ENCODE peak calls at places on chromosomes 5 and 9, in six cellular contexts. F, S, H, U, K and I are unnamed samples.

GRCh38 chr5:143717400-143717799 is 94.6 kb upstream of the HMHB1 start:
- DNase-seq in F (no peak), S (no peak), H (no peak), U (no peak), K (peak; percentile 11), I (no peak)

GRCh38 chr9:113238859-113239231 is 17.5 kb downstream of the SLC31A1 start:
- DNase-seq in F (no peak), S (no peak), H (no peak), U (no peak), K (no peak), I (no peak)

GRCh38 chr9:9791621-9792020 is 821.2 kb downstream of the PTPRD start:
- DNase-seq in F (no peak), S (no peak), H (no peak), U (no peak), K (peak; percentile 35), I (no peak)

GRCh38 chr9:30796806-30797205 is 1587.6 kb upstream of the ACO1 start:
- DNase-seq in F (no peak), S (no peak), H (no peak), U (no peak), K (no peak), I (no peak)

GRCh38 chr5:72633041-72633445 is 125.8 kb upstream of the ZNF366 start:
- DNase-seq in F (peak; percentile 44), S (no peak), H (no peak), U (no peak), K (no peak), I (no peak)

GRCh38 chr9:122561446-122561845 is 8.5 kb downstream of the OR1N2 start:
- DNase-seq in F (no peak), S (no peak), H (no peak), U (no peak), K (no peak), I (no peak)

GRCh38 chr5:115484368-115484767 is 60.2 kb downstream of the FEM1C start:
- DNase-seq in F (no peak), S (no peak), H (no peak), U (no peak), K (no peak), I (no peak)

GRCh38 chr5:56233230-56233629 is at the start of gene ANKRD55:
- DNase-seq in F (no peak), S (no peak), H (no peak), U (no peak), K (no peak), I (no peak)

GRCh38 chr5:1779021-1779680 is 20.5 kb downstream of the MRPL36 start:
- DNase-seq in F (no peak), S (no peak), H (peak; percentile 39), U (peak; percentile 64), K (no peak), I (no peak)

GRCh38 chr5:80346055-80346454 is 26.3 kb downstream of the SPZ1 start:
- DNase-seq in F (no peak), S (no peak), H (peak; percentile 62), U (no peak), K (peak; percentile 10), I (no peak)

GRCh38 chr5:141637693-141638419 is 1.1 kb downstream of the RELL2 start:
- DNase-seq in F (peak; percentile 47), S (peak; percentile 62), H (peak; percentile 83), U (no peak), K (peak; percentile 63), I (peak; percentile 30)

GRCh38 chr5:74173665-74174064 is 466.9 kb downstream of the ENC1 start:
- DNase-seq in F (no peak), S (no peak), H (no peak), U (no peak), K (no peak), I (no peak)

GRCh38 chr9:125785187-125785840 is 38.1 kb downstream of the PBX3 start:
- DNase-seq in F (no peak), S (no peak), H (no peak), U (no peak), K (peak; percentile 77), I (no peak)

GRCh38 chr5:138737494-138738265 is 15.5 kb upstream of the CTNNA1 start:
- DNase-seq in F (no peak), S (no peak), H (no peak), U (no peak), K (no peak), I (no peak)

GRCh38 chr9:21017092-21017491 is 14.3 kb downstream of the HACD4 start:
- DNase-seq in F (no peak), S (no peak), H (no peak), U (no peak), K (peak; percentile 10), I (no peak)

GRCh38 chr9:90433398-90433890 is 209.2 kb downstream of the DIRAS2 start:
- DNase-seq in F (no peak), S (peak; percentile 31), H (no peak), U (no peak), K (no peak), I (no peak)

GRCh38 chr9:20604561-20604960 is 17.7 kb downstream of the MLLT3 start:
- DNase-seq in F (no peak), S (no peak), H (no peak), U (no peak), K (peak; percentile 44), I (no peak)

GRCh38 chr5:61332891-61333350 is 863 bp downstream of the ZSWIM6 start:
- DNase-seq in F (no peak), S (peak; percentile 50), H (peak; percentile 64), U (no peak), K (peak; percentile 43), I (peak; percentile 18)

GRCh38 chr9:120982851-120983250 is 56.3 kb upstream of the TRAF1 start:
- DNase-seq in F (no peak), S (no peak), H (no peak), U (no peak), K (no peak), I (no peak)

GRCh38 chr9:35728041-35728971 is 3.7 kb downstream of the TLN1 start:
- DNase-seq in F (peak; percentile 83), S (peak; percentile 49), H (peak; percentile 86), U (no peak), K (peak; percentile 71), I (no peak)

GRCh38 chr9:134166374-134166773 is 2.0 kb upstream of the RNU6ATAC start:
- DNase-seq in F (no peak), S (no peak), H (no peak), U (no peak), K (no peak), I (no peak)

GRCh38 chr9:96218821-96219614 is 83.0 kb downstream of the HSD17B3 start:
- DNase-seq in F (peak; percentile 21), S (no peak), H (no peak), U (peak; percentile 78), K (no peak), I (no peak)

GRCh38 chr5:18944771-18945170 is 1043.2 kb downstream of the CDH18 start:
- DNase-seq in F (no peak), S (no peak), H (no peak), U (no peak), K (no peak), I (no peak)

GRCh38 chr5:81519217-81519905 is 125.4 kb upstream of the ACOT12 start:
- DNase-seq in F (no peak), S (no peak), H (no peak), U (no peak), K (no peak), I (no peak)

GRCh38 chr9:94084314-94084713 is at the start of gene PTPDC1:
- DNase-seq in F (no peak), S (no peak), H (no peak), U (no peak), K (peak; percentile 8), I (no peak)

GRCh38 chr5:178372091-178372695 is 139.6 kb upstream of the PHYKPL start:
- DNase-seq in F (peak; percentile 21), S (no peak), H (no peak), U (no peak), K (no peak), I (no peak)
- H3K4me3 ChIP-seq in F (no peak overlapping the region), S (no peak overlapping the region), H (no peak overlapping the region), U (peak overlapping the region; percentile 23), K (no peak overlapping the region), I (no peak overlapping the region)

GRCh38 chr9:7976167-7976755 is 176.7 kb upstream of the DMAC1 start:
- DNase-seq in F (no peak), S (no peak), H (peak; percentile 78), U (no peak), K (no peak), I (peak; percentile 3)
- TF ChIP-seq POLR2A in F (no peak), S (no peak), H (no peak), U (no peak), K (no peak), I (no peak)

GRCh38 chr5:169354263-169354662 is 53.3 kb upstream of the SLIT3 start:
- DNase-seq in F (no peak), S (no peak), H (no peak), U (no peak), K (peak; percentile 51), I (no peak)
- H3K4me1 ChIP-seq in F (no peaks in the 10 kb centered on the region), S (no peaks in the 10 kb centered on the region), H (no peaks in the 10 kb centered on the region), U (peaks cover 8% of the 10 kb centered on the region), K (peaks cover 37% of the 10 kb centered on the region), I (peaks cover 12% of the 10 kb centered on the region)

GRCh38 chr5:124859027-124859426 is 112.6 kb upstream of the ZNF608 start:
- DNase-seq in F (no peak), S (no peak), H (no peak), U (no peak), K (no peak), I (no peak)
- H3K4me3 ChIP-seq in F (no peak overlapping the region), S (no peak overlapping the region), H (no peak overlapping the region), U (no peak overlapping the region), K (no peak overlapping the region), I (no peak overlapping the region)

DNA sequence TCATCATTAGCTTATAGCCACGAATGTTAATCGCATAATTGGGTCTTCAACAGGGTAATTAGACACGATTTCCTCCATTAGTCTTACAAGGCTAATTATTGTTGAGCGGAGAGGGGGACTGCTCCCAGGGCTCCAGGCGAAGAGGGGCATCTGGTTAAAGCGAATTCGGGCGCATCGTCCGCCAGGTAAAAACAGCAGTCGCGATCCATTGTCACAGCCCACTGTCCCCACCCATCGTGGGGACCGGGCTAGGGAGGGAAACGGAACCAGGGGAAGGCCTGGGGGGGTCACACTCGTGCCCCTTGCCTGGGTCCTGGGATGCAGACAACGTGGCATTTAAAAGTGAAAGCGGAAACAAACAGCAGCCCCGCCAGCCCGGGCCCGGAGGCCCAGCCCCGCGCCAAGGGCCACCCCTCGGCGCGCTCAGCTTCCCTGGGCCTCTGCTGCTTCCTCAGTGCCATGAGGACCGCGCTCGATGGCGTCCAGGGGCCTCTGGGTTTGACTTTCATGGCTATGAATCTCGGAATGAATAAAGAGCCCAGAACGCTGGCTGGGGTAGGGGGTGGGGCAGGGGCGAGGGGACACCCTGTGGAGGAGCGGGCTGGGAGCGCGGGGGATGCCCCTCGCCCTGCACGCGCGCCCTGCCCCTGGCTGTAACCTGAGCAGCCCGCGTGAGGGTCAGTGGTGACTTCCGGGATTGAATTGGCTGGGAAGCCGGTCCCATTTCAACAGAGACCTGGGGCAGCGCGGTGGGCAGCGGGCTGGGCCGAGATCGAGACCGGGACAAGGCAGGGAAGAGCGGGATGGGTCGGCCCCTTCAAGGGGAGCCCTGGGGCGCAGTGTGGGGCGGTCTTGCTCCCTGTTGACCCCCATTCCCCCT is 99.9 kb downstream of the GTF3C4 start:
- DNase-seq in F (peak; percentile 65), S (peak; percentile 78), H (peak; percentile 85), U (peak; percentile 84), K (peak; percentile 52), I (no peak)
- TF ChIP-seq POLR2A in F (peak; percentile 43), S (no peak), H (peak; percentile 37), U (no peak), K (peak; percentile 43), I (no peak)